ENCODE peak calls at places on chromosomes 2 and 18, in four cellular contexts. One of them, this sample, is unnamed.
A peak's percentile ranks its signal among the peaks of the same experiment; 100 is the strongest.

GRCh38 chr18:48829443-48830149 is 121.2 kb downstream of the SMAD7 start:
- DNase-seq in colonic mucosa: no peak
- DNase-seq in fibroblast of villous mesenchyme: no peak
- DNase-seq in epithelial cell of esophagus: no peak
- DNase-seq in this sample: no peak

GRCh38 chr2:101256316-101256715 is 3.6 kb downstream of the CNOT11 start:
- DNase-seq in colonic mucosa: no peak
- DNase-seq in epithelial cell of esophagus: peak; percentile 18
- DNase-seq in fibroblast of villous mesenchyme: no peak
- DNase-seq in this sample: no peak

GRCh38 chr18:61322265-61322873 is 10.9 kb upstream of the CDH20 start:
- DNase-seq in fibroblast of villous mesenchyme: peak; percentile 30
- DNase-seq in epithelial cell of esophagus: peak; percentile 56
- DNase-seq in colonic mucosa: peak; percentile 57
- DNase-seq in this sample: peak; percentile 69

GRCh38 chr2:201254331-201254730 is 6.0 kb upstream of the CASP8 start:
- DNase-seq in colonic mucosa: peak; percentile 63
- DNase-seq in epithelial cell of esophagus: peak; percentile 38
- DNase-seq in fibroblast of villous mesenchyme: peak; percentile 36
- DNase-seq in this sample: peak; percentile 76

GRCh38 chr2:175371378-175371777 is 189.9 kb upstream of the ATP5MC3 start:
- DNase-seq in epithelial cell of esophagus: no peak
- DNase-seq in fibroblast of villous mesenchyme: no peak
- DNase-seq in colonic mucosa: no peak
- DNase-seq in this sample: no peak

GRCh38 chr2:11775384-11775783 is 29.0 kb downstream of the LPIN1 start:
- DNase-seq in fibroblast of villous mesenchyme: peak; percentile 28
- DNase-seq in colonic mucosa: no peak
- DNase-seq in epithelial cell of esophagus: no peak
- DNase-seq in this sample: no peak

GRCh38 chr18:49613141-49613641 is 51.3 kb downstream of the LIPG start:
- DNase-seq in fibroblast of villous mesenchyme: no peak
- DNase-seq in colonic mucosa: no peak
- DNase-seq in epithelial cell of esophagus: no peak
- DNase-seq in this sample: no peak

GRCh38 chr2:171432206-171432968 is 1.4 kb downstream of the METTL8 start:
- DNase-seq in colonic mucosa: no peak
- DNase-seq in fibroblast of villous mesenchyme: peak; percentile 37
- DNase-seq in epithelial cell of esophagus: peak; percentile 21
- DNase-seq in this sample: no peak

GRCh38 chr2:215347878-215348277 is 36.0 kb downstream of the ATIC start:
- DNase-seq in fibroblast of villous mesenchyme: no peak
- DNase-seq in epithelial cell of esophagus: peak; percentile 36
- DNase-seq in colonic mucosa: no peak
- DNase-seq in this sample: no peak

GRCh38 chr2:142716463-142717242 is 160.8 kb upstream of the KYNU start:
- DNase-seq in colonic mucosa: no peak
- DNase-seq in epithelial cell of esophagus: peak; percentile 15
- DNase-seq in fibroblast of villous mesenchyme: peak; percentile 26
- DNase-seq in this sample: peak; percentile 90

GRCh38 chr2:221334466-221334865 is 237.6 kb downstream of the EPHA4 start:
- DNase-seq in epithelial cell of esophagus: no peak
- DNase-seq in fibroblast of villous mesenchyme: no peak
- DNase-seq in colonic mucosa: no peak
- DNase-seq in this sample: no peak

GRCh38 chr2:130370490-130370889 is 14.6 kb downstream of the PTPN18 start:
- DNase-seq in fibroblast of villous mesenchyme: no peak
- DNase-seq in epithelial cell of esophagus: no peak
- DNase-seq in colonic mucosa: no peak
- DNase-seq in this sample: no peak

GRCh38 chr2:174681099-174681982 is 82.9 kb downstream of the CHRNA1 start:
- DNase-seq in fibroblast of villous mesenchyme: peak; percentile 52
- DNase-seq in epithelial cell of esophagus: peak; percentile 21
- DNase-seq in colonic mucosa: no peak
- DNase-seq in this sample: no peak

GRCh38 chr2:128416366-128416765 is 97.7 kb upstream of the HS6ST1 start:
- DNase-seq in colonic mucosa: peak; percentile 15
- DNase-seq in fibroblast of villous mesenchyme: no peak
- DNase-seq in epithelial cell of esophagus: no peak
- DNase-seq in this sample: no peak

GRCh38 chr18:58392336-58393000 is 236.4 kb downstream of the ALPK2 start:
- DNase-seq in colonic mucosa: no peak
- DNase-seq in fibroblast of villous mesenchyme: peak; percentile 53
- DNase-seq in epithelial cell of esophagus: no peak
- DNase-seq in this sample: no peak

GRCh38 chr2:234963785-234964615 is 12.2 kb downstream of the SH3BP4 start:
- DNase-seq in colonic mucosa: peak; percentile 13
- DNase-seq in epithelial cell of esophagus: peak; percentile 69
- DNase-seq in fibroblast of villous mesenchyme: peak; percentile 76
- DNase-seq in this sample: peak; percentile 97

GRCh38 chr18:40874233-40874632 is 1080.8 kb upstream of the PIK3C3 start:
- DNase-seq in epithelial cell of esophagus: peak; percentile 86
- DNase-seq in colonic mucosa: no peak
- DNase-seq in fibroblast of villous mesenchyme: peak; percentile 49
- DNase-seq in this sample: peak; percentile 52

GRCh38 chr18:50397023-50397422 is 22.2 kb downstream of the SKA1 start:
- DNase-seq in colonic mucosa: no peak
- DNase-seq in fibroblast of villous mesenchyme: no peak
- DNase-seq in epithelial cell of esophagus: no peak
- DNase-seq in this sample: no peak

GRCh38 chr2:160063895-160064577 is 1.6 kb upstream of the PLA2R1 start:
- DNase-seq in fibroblast of villous mesenchyme: no peak
- DNase-seq in epithelial cell of esophagus: no peak
- DNase-seq in colonic mucosa: no peak
- DNase-seq in this sample: no peak

GRCh38 chr2:125584732-125585131 is 1071.2 kb upstream of the GYPC start:
- DNase-seq in epithelial cell of esophagus: no peak
- DNase-seq in colonic mucosa: no peak
- DNase-seq in fibroblast of villous mesenchyme: no peak
- DNase-seq in this sample: no peak

GRCh38 chr2:176383100-176383499 is 113.9 kb downstream of the MTX2 start:
- DNase-seq in fibroblast of villous mesenchyme: no peak
- DNase-seq in epithelial cell of esophagus: no peak
- DNase-seq in colonic mucosa: no peak
- DNase-seq in this sample: no peak

GRCh38 chr2:98835831-98836385 is 100.1 kb downstream of the CRACDL start:
- DNase-seq in epithelial cell of esophagus: no peak
- DNase-seq in fibroblast of villous mesenchyme: no peak
- DNase-seq in colonic mucosa: no peak
- DNase-seq in this sample: no peak

GRCh38 chr2:169928463-169928864 is 101.2 kb downstream of the UBR3 start:
- DNase-seq in epithelial cell of esophagus: peak; percentile 59
- DNase-seq in fibroblast of villous mesenchyme: peak; percentile 70
- DNase-seq in colonic mucosa: no peak
- DNase-seq in this sample: peak; percentile 56

GRCh38 chr2:232931636-232932035 is 61.6 kb downstream of the SNORC start:
- DNase-seq in colonic mucosa: no peak
- DNase-seq in epithelial cell of esophagus: peak; percentile 21
- DNase-seq in fibroblast of villous mesenchyme: no peak
- DNase-seq in this sample: no peak

GRCh38 chr18:51757525-51757924 is 560.0 kb upstream of the MEX3C start:
- DNase-seq in epithelial cell of esophagus: no peak
- DNase-seq in fibroblast of villous mesenchyme: no peak
- DNase-seq in colonic mucosa: no peak
- DNase-seq in this sample: no peak

GRCh38 chr2:208096080-208096479 is 28.2 kb downstream of the CRYGD start:
- DNase-seq in fibroblast of villous mesenchyme: no peak
- DNase-seq in epithelial cell of esophagus: no peak
- DNase-seq in colonic mucosa: no peak
- DNase-seq in this sample: no peak

GRCh38 chr2:179036353-179036905 is 13.5 kb downstream of the CCDC141 start:
- DNase-seq in fibroblast of villous mesenchyme: no peak
- DNase-seq in colonic mucosa: no peak
- DNase-seq in epithelial cell of esophagus: no peak
- DNase-seq in this sample: peak; percentile 7

GRCh38 chr2:210477496-210477895 is 937 bp upstream of the LANCL1 start:
- DNase-seq in colonic mucosa: no peak
- DNase-seq in fibroblast of villous mesenchyme: peak; percentile 36
- DNase-seq in epithelial cell of esophagus: peak; percentile 73
- DNase-seq in this sample: peak; percentile 81

GRCh38 chr2:61210332-61210981 is 48.5 kb downstream of the C2orf74 start:
- DNase-seq in epithelial cell of esophagus: peak; percentile 90
- DNase-seq in colonic mucosa: no peak
- DNase-seq in fibroblast of villous mesenchyme: peak; percentile 89
- DNase-seq in this sample: peak; percentile 82

GRCh38 chr18:67142604-67143003 is 373.9 kb downstream of the DSEL start:
- DNase-seq in fibroblast of villous mesenchyme: no peak
- DNase-seq in colonic mucosa: no peak
- DNase-seq in epithelial cell of esophagus: no peak
- DNase-seq in this sample: no peak

GRCh38 chr2:237743561-237744269 is 54.9 kb upstream of the RBM44 start:
- DNase-seq in fibroblast of villous mesenchyme: no peak
- DNase-seq in epithelial cell of esophagus: peak; percentile 68
- DNase-seq in colonic mucosa: no peak
- DNase-seq in this sample: peak; percentile 25

GRCh38 chr2:75707901-75708300 is 2.8 kb downstream of the GCFC2 start:
- DNase-seq in fibroblast of villous mesenchyme: peak; percentile 8
- DNase-seq in colonic mucosa: no peak
- DNase-seq in epithelial cell of esophagus: no peak
- DNase-seq in this sample: peak; percentile 9

GRCh38 chr18:56043691-56044090 is 455.7 kb upstream of the TCF4 start:
- DNase-seq in fibroblast of villous mesenchyme: no peak
- DNase-seq in epithelial cell of esophagus: no peak
- DNase-seq in colonic mucosa: no peak
- DNase-seq in this sample: no peak

GRCh38 chr2:217434183-217434620 is 568.6 kb downstream of the TNS1 start:
- DNase-seq in colonic mucosa: peak; percentile 40
- DNase-seq in fibroblast of villous mesenchyme: peak; percentile 99
- DNase-seq in epithelial cell of esophagus: peak; percentile 97
- DNase-seq in this sample: peak; percentile 88

GRCh38 chr2:148814143-148814852 is 60.7 kb upstream of the KIF5C start:
- DNase-seq in epithelial cell of esophagus: no peak
- DNase-seq in fibroblast of villous mesenchyme: peak; percentile 48
- DNase-seq in colonic mucosa: peak; percentile 51
- DNase-seq in this sample: peak; percentile 82

GRCh38 chr2:226999676-227000075 is 163.8 kb downstream of the RHBDD1 start:
- DNase-seq in epithelial cell of esophagus: no peak
- DNase-seq in colonic mucosa: no peak
- DNase-seq in fibroblast of villous mesenchyme: peak; percentile 15
- DNase-seq in this sample: no peak

GRCh38 chr2:223837290-223838061 is at the start of gene AP1S3:
- DNase-seq in epithelial cell of esophagus: peak; percentile 92
- DNase-seq in fibroblast of villous mesenchyme: peak; percentile 32
- DNase-seq in colonic mucosa: peak; percentile 91
- DNase-seq in this sample: peak; percentile 83
- TF ChIP-seq CTCF in epithelial cell of esophagus: no peak
- TF ChIP-seq CTCF in fibroblast of villous mesenchyme: no peak
- TF ChIP-seq CTCF in colonic mucosa: no peak
- TF ChIP-seq CTCF in this sample: no peak

GRCh38 chr2:172465417-172466334 is 38.3 kb downstream of the ITGA6 start:
- DNase-seq in epithelial cell of esophagus: peak; percentile 88
- DNase-seq in colonic mucosa: peak; percentile 86
- DNase-seq in fibroblast of villous mesenchyme: peak; percentile 89
- DNase-seq in this sample: peak; percentile 82

GRCh38 chr2:172461591-172462392 is 34.4 kb downstream of the ITGA6 start:
- DNase-seq in colonic mucosa: peak; percentile 84
- DNase-seq in epithelial cell of esophagus: peak; percentile 74
- DNase-seq in fibroblast of villous mesenchyme: peak; percentile 36
- DNase-seq in this sample: peak; percentile 75

GRCh38 chr2:172464340-172465129 is 37.1 kb downstream of the ITGA6 start:
- DNase-seq in epithelial cell of esophagus: peak; percentile 80
- DNase-seq in colonic mucosa: peak; percentile 55
- DNase-seq in fibroblast of villous mesenchyme: no peak
- DNase-seq in this sample: peak; percentile 71

GRCh38 chr2:172460780-172461201 is 33.4 kb downstream of the ITGA6 start:
- DNase-seq in colonic mucosa: no peak
- DNase-seq in epithelial cell of esophagus: peak; percentile 53
- DNase-seq in fibroblast of villous mesenchyme: peak; percentile 53
- DNase-seq in this sample: peak; percentile 81

GRCh38 chr2:172462393-172463381 is 35.3 kb downstream of the ITGA6 start:
- DNase-seq in epithelial cell of esophagus: peak; percentile 58
- DNase-seq in fibroblast of villous mesenchyme: no peak
- DNase-seq in colonic mucosa: peak; percentile 68
- DNase-seq in this sample: peak; percentile 40
- TF ChIP-seq CTCF in epithelial cell of esophagus: no peak
- TF ChIP-seq CTCF in fibroblast of villous mesenchyme: no peak
- TF ChIP-seq CTCF in colonic mucosa: no peak
- TF ChIP-seq CTCF in this sample: no peak

GRCh38 chr2:54723300-54724149 is at the start of gene EML6:
- DNase-seq in colonic mucosa: peak; percentile 99
- DNase-seq in epithelial cell of esophagus: peak; percentile 100
- DNase-seq in fibroblast of villous mesenchyme: peak; percentile 98
- DNase-seq in this sample: peak; percentile 99

GRCh38 chr2:54724150-54724559 is 693 bp downstream of the EML6 start:
- DNase-seq in colonic mucosa: no peak
- DNase-seq in epithelial cell of esophagus: peak; percentile 5
- DNase-seq in fibroblast of villous mesenchyme: peak; percentile 18
- DNase-seq in this sample: no peak

GRCh38 chr2:54726431-54726830 is 3.0 kb downstream of the EML6 start:
- DNase-seq in fibroblast of villous mesenchyme: no peak
- DNase-seq in colonic mucosa: no peak
- DNase-seq in epithelial cell of esophagus: no peak
- DNase-seq in this sample: no peak

GRCh38 chr2:54725343-54726099 is 2.1 kb downstream of the EML6 start:
- DNase-seq in epithelial cell of esophagus: no peak
- DNase-seq in colonic mucosa: no peak
- DNase-seq in fibroblast of villous mesenchyme: no peak
- DNase-seq in this sample: no peak

GRCh38 chr2:54724560-54725342 is 1.3 kb downstream of the EML6 start:
- DNase-seq in epithelial cell of esophagus: peak; percentile 24
- DNase-seq in colonic mucosa: peak; percentile 40
- DNase-seq in fibroblast of villous mesenchyme: peak; percentile 4
- DNase-seq in this sample: peak; percentile 8
- TF ChIP-seq CTCF in epithelial cell of esophagus: no peak
- TF ChIP-seq CTCF in colonic mucosa: no peak
- TF ChIP-seq CTCF in fibroblast of villous mesenchyme: no peak
- TF ChIP-seq CTCF in this sample: no peak

DNA sequence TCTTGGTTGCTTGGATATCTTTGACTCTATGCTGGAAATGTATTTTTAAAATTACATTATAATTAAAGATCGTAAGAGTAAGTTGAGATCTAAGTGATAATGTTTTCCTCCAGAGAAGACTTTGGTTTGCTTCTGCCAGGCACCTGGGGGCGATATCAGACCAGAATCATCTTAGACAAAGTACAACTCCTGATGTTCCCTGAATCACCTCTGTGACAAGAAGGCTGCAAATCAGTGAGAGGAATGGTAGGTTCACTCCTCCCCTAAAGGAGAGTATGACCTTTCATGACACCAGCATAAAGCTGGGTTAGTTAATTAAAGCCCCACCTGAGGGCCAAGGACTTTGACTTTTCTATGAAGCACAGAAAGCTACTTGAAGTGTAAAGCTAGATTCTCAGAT is 114.4 kb upstream of the DTNA start:
- DNase-seq in colonic mucosa: no peak
- DNase-seq in epithelial cell of esophagus: peak; percentile 48
- DNase-seq in fibroblast of villous mesenchyme: peak; percentile 44
- DNase-seq in this sample: peak; percentile 18
- TF ChIP-seq CTCF in colonic mucosa: no peak
- TF ChIP-seq CTCF in epithelial cell of esophagus: peak; percentile 60
- TF ChIP-seq CTCF in fibroblast of villous mesenchyme: peak; percentile 47
- TF ChIP-seq CTCF in this sample: peak; percentile 19

This sample was measured in MCF 10A.